ENCODE peak calls at places on chromosomes 7 and 10, in seven cellular contexts. S, G, L, E, U, R and Z are unnamed samples.
A peak's percentile ranks its signal among the peaks of the same experiment; 100 is the strongest.

GRCh38 chr10:50585921-50586739 is 37.6 kb downstream of the SGMS1 start:
- DNase-seq in S (no peak), R (no peak), L (no peak), E (peak; percentile 82), U (peak; percentile 75), G (no peak), Z (no peak)

GRCh38 chr10:113666682-113667252 is 2.9 kb upstream of the NRAP start:
- DNase-seq in U (peak; percentile 10), L (no peak), R (no peak), S (no peak), G (no peak), E (peak; percentile 47), Z (no peak)

GRCh38 chr10:85641479-85641967 is 725.1 kb downstream of the GRID1 start:
- DNase-seq in S (peak; percentile 6), U (peak; percentile 87), G (no peak), E (peak; percentile 48), L (no peak), R (no peak), Z (no peak)

GRCh38 chr10:35259769-35260397 is 76.4 kb upstream of the CCNY start:
- DNase-seq in U (peak; percentile 58), G (no peak), S (no peak), E (peak; percentile 93), R (no peak), L (no peak), Z (peak; percentile 90)

GRCh38 chr10:94496010-94496409 is 49.6 kb upstream of the HELLS start:
- DNase-seq in G (peak; percentile 26), L (no peak), U (no peak), R (no peak), S (no peak), E (peak; percentile 74), Z (no peak)

GRCh38 chr7:112108984-112109383 is 97.2 kb downstream of the DOCK4 start:
- DNase-seq in L (no peak), G (no peak), U (no peak), S (no peak), R (no peak), E (no peak), Z (no peak)

GRCh38 chr10:114893248-114893647 is 44.7 kb upstream of the TRUB1 start:
- DNase-seq in S (no peak), E (no peak), L (no peak), R (no peak), U (no peak), G (no peak), Z (no peak)

GRCh38 chr10:52573347-52573746 is 199.2 kb downstream of the MBL2 start:
- DNase-seq in U (no peak), E (no peak), G (no peak), R (no peak), S (no peak), L (no peak), Z (no peak)

GRCh38 chr7:86295526-86295925 is 348.2 kb upstream of the GRM3 start:
- DNase-seq in E (no peak), S (no peak), G (no peak), L (no peak), U (no peak), R (no peak), Z (no peak)

GRCh38 chr10:123236122-123236521 is 81.9 kb downstream of the BUB3 start:
- DNase-seq in G (no peak), R (no peak), E (peak; percentile 7), L (no peak), U (no peak), S (no peak), Z (no peak)

GRCh38 chr10:90306187-90306586 is 551.7 kb downstream of the HTR7 start:
- DNase-seq in G (no peak), L (no peak), U (no peak), E (peak; percentile 97), S (peak; percentile 89), R (no peak), Z (no peak)

GRCh38 chr10:79209831-79210230 is 137.4 kb upstream of the PPIF start:
- DNase-seq in L (no peak), E (no peak), S (no peak), R (no peak), U (no peak), G (no peak), Z (no peak)

GRCh38 chr10:89118091-89118490 is 89.0 kb downstream of the CH25H start:
- DNase-seq in R (no peak), G (no peak), E (peak; percentile 57), U (peak; percentile 10), S (no peak), L (no peak), Z (peak; percentile 71)

GRCh38 chr7:100034871-100035510 is 14.6 kb upstream of the ZSCAN21 start:
- DNase-seq in L (no peak), R (no peak), S (no peak), E (peak; percentile 98), G (no peak), U (peak; percentile 93), Z (no peak)

GRCh38 chr10:85674851-85675250 is 691.7 kb downstream of the GRID1 start:
- DNase-seq in G (no peak), R (no peak), L (no peak), E (no peak), S (no peak), U (no peak), Z (no peak)

GRCh38 chr7:130825819-130826218 is 91.8 kb upstream of the KLF14 start:
- DNase-seq in G (no peak), L (no peak), U (no peak), S (no peak), E (no peak), R (no peak), Z (no peak)

GRCh38 chr7:150400779-150401423 is 21.8 kb downstream of the ZNF775 start:
- DNase-seq in R (no peak), L (no peak), U (peak; percentile 12), G (no peak), S (no peak), E (no peak), Z (no peak)

GRCh38 chr10:88064608-88065383 is 201.4 kb downstream of the PTEN start:
- DNase-seq in S (no peak), R (peak; percentile 73), U (peak; percentile 8), G (peak; percentile 95), L (peak; percentile 70), E (peak; percentile 67), Z (no peak)

GRCh38 chr7:73304071-73304470 is 4.6 kb downstream of the NSUN5 start:
- DNase-seq in R (no peak), E (no peak), S (no peak), L (no peak), U (no peak), G (no peak), Z (no peak)

GRCh38 chr7:156334636-156335035 is 305.9 kb upstream of the RNF32 start:
- DNase-seq in L (no peak), U (peak; percentile 26), G (no peak), S (no peak), E (no peak), R (no peak), Z (no peak)

GRCh38 chr7:133053321-133053891 is 28.5 kb downstream of the CHCHD3 start:
- DNase-seq in S (peak; percentile 93), R (no peak), G (no peak), E (peak; percentile 96), U (peak; percentile 72), L (peak; percentile 51), Z (peak; percentile 86)

GRCh38 chr7:82166666-82167065 is 276.9 kb downstream of the CACNA2D1 start:
- DNase-seq in E (no peak), L (no peak), U (no peak), S (no peak), R (no peak), G (no peak), Z (no peak)

GRCh38 chr7:155590215-155591023 is 44.1 kb upstream of the CNPY1 start:
- DNase-seq in E (peak; percentile 70), R (peak; percentile 61), S (no peak), G (no peak), U (no peak), L (peak; percentile 63), Z (no peak)

GRCh38 chr10:79221110-79222051 is 125.9 kb upstream of the PPIF start:
- DNase-seq in E (peak; percentile 89), U (no peak), L (peak; percentile 74), G (no peak), S (peak; percentile 78), R (peak; percentile 83), Z (no peak)

GRCh38 chr10:110535958-110536891 is 31.3 kb upstream of the SMC3 start:
- DNase-seq in R (peak; percentile 45), E (peak; percentile 88), U (peak; percentile 35), S (no peak), G (peak; percentile 87), L (no peak), Z (peak; percentile 81)

GRCh38 chr7:2774280-2774679 is 69.8 kb downstream of the GNA12 start:
- DNase-seq in U (peak; percentile 82), S (no peak), L (no peak), R (no peak), G (no peak), E (no peak), Z (no peak)

GRCh38 chr10:71931295-71931694 is 32.9 kb upstream of the CHST3 start:
- DNase-seq in U (peak; percentile 48), S (no peak), L (no peak), E (no peak), G (no peak), R (no peak), Z (no peak)

GRCh38 chr7:105808209-105808608 is 68.2 kb downstream of the ATXN7L1 start:
- DNase-seq in L (no peak), G (no peak), U (no peak), R (no peak), S (no peak), E (no peak), Z (no peak)
- H3K4me3 ChIP-seq in L (no peak overlapping the region), G (no peak overlapping the region), U (no peak overlapping the region), R (no peak overlapping the region), S (no peak overlapping the region), E (no peak overlapping the region), Z (no peak overlapping the region)

DNA sequence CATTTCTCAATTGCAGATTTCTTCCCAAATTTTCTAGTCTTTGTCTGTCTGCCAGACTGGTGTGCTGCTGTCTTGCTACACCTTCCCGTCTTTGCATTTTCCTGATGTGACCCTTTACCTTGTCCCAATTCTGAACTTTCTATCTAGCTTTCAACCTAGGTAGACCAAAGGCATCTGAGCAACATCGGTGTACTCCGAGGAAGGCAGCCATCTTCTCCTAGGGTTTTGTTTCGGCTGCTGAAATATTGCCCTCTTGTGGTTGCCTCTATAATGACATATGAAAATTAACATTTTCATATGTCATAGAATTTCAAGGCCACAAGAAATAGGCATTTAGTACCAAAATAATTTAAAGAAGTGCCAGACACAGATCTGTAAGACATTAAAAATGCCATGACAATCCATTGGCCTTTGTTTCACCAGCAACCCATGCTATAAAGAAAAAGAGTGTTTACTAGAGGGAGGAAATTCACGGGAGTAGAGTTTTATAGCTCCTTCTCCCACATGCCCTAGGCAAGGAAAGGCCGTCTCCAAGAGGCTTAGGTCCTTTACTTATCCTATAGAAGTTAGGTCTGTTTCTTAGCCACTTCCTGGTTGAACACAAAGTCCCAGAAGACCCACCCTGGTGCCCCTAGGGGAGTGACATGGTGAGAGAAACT is 23.4 kb downstream of the OR9A2 start:
- DNase-seq in L (no peak), S (no peak), R (no peak), U (peak; percentile 72), E (peak; percentile 70), G (peak; percentile 9), Z (peak; percentile 4)
- H3K4me3 ChIP-seq in L (no peak overlapping the region), S (peak overlapping the region; percentile 5), R (peak overlapping the region; percentile 23), U (no peak overlapping the region), E (peak overlapping the region; percentile 45), G (no peak overlapping the region), Z (no peak overlapping the region)

GRCh38 chr7:135758531-135758932 is 9.9 kb upstream of the FAM180A start:
- DNase-seq in R (peak; percentile 52), S (peak; percentile 66), G (no peak), E (peak; percentile 74), U (no peak), L (peak; percentile 83), Z (no peak)
- H3K4me3 ChIP-seq in R (peak overlapping the region; percentile 41), S (no peak overlapping the region), G (no peak overlapping the region), E (peak overlapping the region; percentile 15), U (no peak overlapping the region), L (no peak overlapping the region), Z (no peak overlapping the region)

GRCh38 chr7:30983914-30984247 is 20.1 kb downstream of the GHRHR start:
- DNase-seq in E (no peak), R (no peak), S (no peak), U (no peak), G (no peak), L (no peak), Z (no peak)
- H3K4me3 ChIP-seq in E (no peak overlapping the region), R (no peak overlapping the region), S (no peak overlapping the region), U (no peak overlapping the region), G (no peak overlapping the region), L (no peak overlapping the region), Z (no peak overlapping the region)